ENCODE peak calls at places on chromosome 1, in four cellular contexts. C, U, K and R are unnamed samples.
A peak's percentile ranks its signal among the peaks of the same experiment; 100 is the strongest.

GRCh38 chr1:23810818-23811420 is 10.4 kb upstream of the GALE start:
- DNase-seq in C (no peak), U (no peak), K (peak; percentile 64), R (peak; percentile 40)

GRCh38 chr1:204545202-204545601 is 29.0 kb downstream of the MDM4 start:
- DNase-seq in C (no peak), U (no peak), K (no peak), R (no peak)

GRCh38 chr1:192147626-192148025 is 10.6 kb upstream of the RGS18 start:
- DNase-seq in C (no peak), U (no peak), K (no peak), R (no peak)

GRCh38 chr1:157249326-157249725 is 111.1 kb upstream of the ETV3 start:
- DNase-seq in C (no peak), U (no peak), K (no peak), R (no peak)

GRCh38 chr1:240784776-240785175 is 172.8 kb upstream of the GREM2 start:
- DNase-seq in C (no peak), U (no peak), K (no peak), R (no peak)

GRCh38 chr1:178496410-178497135 is at the start of gene CLEC20A:
- DNase-seq in C (no peak), U (no peak), K (no peak), R (no peak)

GRCh38 chr1:223683586-223684487 is 18.3 kb upstream of the CAPN8 start:
- DNase-seq in C (peak; percentile 34), U (peak; percentile 69), K (peak; percentile 26), R (peak; percentile 59)

GRCh38 chr1:243335297-243335696 is 79.5 kb downstream of the SDCCAG8 start:
- DNase-seq in C (no peak), U (no peak), K (no peak), R (no peak)

GRCh38 chr1:25744140-25744581 is 55.8 kb upstream of the SELENON start:
- DNase-seq in C (peak; percentile 88), U (peak; percentile 88), K (no peak), R (peak; percentile 88)